ENCODE peak calls at places on chromosomes 11 and 22, in eight cellular contexts. N is transverse colon, X is tibial artery, M is AG04449, I is colonic mucosa, D is astrocyte, K is fibroblast of the aortic adventitia, S is cardiac fibroblast. W is an unnamed sample.

GRCh38 chr11:22539851-22540376 is 85.7 kb downstream of the FANCF start:
- DNase-seq in K (peak), N (no peak), M (no peak), D (peak), X (no peak), I (no peak), S (peak), W (no peak)

GRCh38 chr11:57429946-57430345 is 3.0 kb upstream of the SLC43A3 start:
- DNase-seq in N (no peak), K (no peak), S (no peak), M (no peak), I (no peak), X (no peak), D (no peak), W (no peak)

GRCh38 chr22:20244250-20244648 is 23.9 kb downstream of the RTN4R start:
- DNase-seq in N (no peak), X (no peak), D (no peak), M (no peak), I (no peak), K (no peak), S (no peak), W (no peak)

GRCh38 chr11:115869780-115870431 is 365.7 kb upstream of the CADM1 start:
- DNase-seq in I (no peak), X (no peak), S (peak), N (peak), D (no peak), M (no peak), K (no peak), W (no peak)

GRCh38 chr22:25437414-25438160 is 126.9 kb upstream of the GRK3 start:
- DNase-seq in X (no peak), S (no peak), D (no peak), K (no peak), I (no peak), M (no peak), N (no peak), W (no peak)

GRCh38 chr11:22449441-22449840 is 111.3 kb downstream of the SLC17A6 start:
- DNase-seq in N (no peak), D (peak), K (peak), M (no peak), S (no peak), X (no peak), I (no peak), W (no peak)

GRCh38 chr22:17130199-17130598 is 9.0 kb upstream of the TMEM121B start:
- DNase-seq in M (no peak), I (no peak), N (no peak), S (no peak), X (no peak), D (peak), K (no peak), W (no peak)

GRCh38 chr22:49015993-49016908 is 811.4 kb downstream of the BRD1 start:
- DNase-seq in X (peak), I (no peak), S (no peak), K (no peak), M (no peak), N (no peak), D (no peak), W (no peak)

GRCh38 chr11:71474141-71474770 is 21.3 kb downstream of the NADSYN1 start:
- DNase-seq in N (no peak), X (no peak), K (no peak), I (no peak), D (no peak), M (no peak), S (no peak), W (no peak)

GRCh38 chr11:67303989-67304411 is 670 bp downstream of the SSH3 start:
- DNase-seq in I (peak), N (peak), S (peak), K (no peak), M (no peak), X (peak), D (no peak), W (no peak)

GRCh38 chr11:12090061-12090572 is 20.3 kb upstream of the MICAL2 start:
- DNase-seq in D (peak), S (peak), I (peak), K (peak), M (no peak), N (no peak), X (peak), W (no peak)

GRCh38 chr11:574632-575323 is 1.5 kb upstream of the PHRF1 start:
- DNase-seq in S (peak), N (no peak), M (no peak), I (no peak), X (no peak), D (no peak), K (no peak), W (no peak)

GRCh38 chr22:19429950-19430889 is 1.3 kb downstream of the HIRA start:
- DNase-seq in I (peak), N (peak), S (peak), M (no peak), D (peak), K (peak), X (no peak), W (no peak)

GRCh38 chr22:47138898-47139789 is 376.7 kb downstream of the TBC1D22A start:
- DNase-seq in X (no peak), S (no peak), M (no peak), K (peak), D (no peak), N (no peak), I (no peak), W (no peak)

GRCh38 chr11:8722809-8723208 is 40.2 kb downstream of the RPL27A start:
- DNase-seq in S (no peak), K (no peak), M (no peak), I (no peak), N (no peak), D (no peak), X (no peak), W (no peak)

GRCh38 chr11:99260696-99261095 is 239.9 kb downstream of the CNTN5 start:
- DNase-seq in I (no peak), D (peak), X (no peak), K (no peak), S (no peak), M (no peak), N (no peak), W (no peak)

GRCh38 chr11:96154802-96155520 is 188.0 kb downstream of the MAML2 start:
- DNase-seq in S (peak), N (no peak), M (no peak), X (peak), I (no peak), K (peak), D (peak), W (no peak)

GRCh38 chr11:12185914-12186313 is 75.5 kb downstream of the MICAL2 start:
- DNase-seq in S (peak), M (no peak), N (no peak), I (no peak), K (no peak), X (peak), D (peak), W (no peak)

GRCh38 chr11:74671520-74672196 is 59.6 kb downstream of the CHRDL2 start:
- DNase-seq in K (peak), N (no peak), D (peak), S (peak), I (peak), X (peak), M (peak), W (no peak)

GRCh38 chr22:38638734-38639133 is 17.5 kb downstream of the FAM227A start:
- DNase-seq in D (peak), S (peak), X (no peak), I (no peak), M (no peak), N (no peak), K (no peak), W (no peak)

GRCh38 chr11:1478011-1478410 is 8.6 kb downstream of the MOB2 start:
- DNase-seq in I (no peak), X (peak), S (no peak), N (no peak), D (no peak), M (no peak), K (no peak), W (no peak)

GRCh38 chr11:72613977-72614376 is 60.2 kb downstream of the PDE2A start:
- DNase-seq in D (no peak), S (no peak), I (peak), K (no peak), N (peak), X (peak), M (no peak), W (no peak)

GRCh38 chr11:113481672-113482071 is 6.5 kb upstream of the DRD2 start:
- DNase-seq in N (no peak), D (no peak), K (no peak), X (no peak), I (no peak), S (no peak), M (no peak), W (no peak)

GRCh38 chr11:90197377-90197776 is 25.5 kb downstream of the CHORDC1 start:
- DNase-seq in D (no peak), S (no peak), N (no peak), I (no peak), X (no peak), K (no peak), M (no peak), W (no peak)

GRCh38 chr11:10920205-10920604 is 62.4 kb upstream of the ZBED5 start:
- DNase-seq in M (no peak), I (no peak), S (peak), N (no peak), X (no peak), K (peak), D (peak), W (no peak)

GRCh38 chr11:17564687-17565042 is 17.6 kb downstream of the OTOG start:
- DNase-seq in D (no peak), X (no peak), K (no peak), S (no peak), N (no peak), M (no peak), I (peak), W (no peak)

GRCh38 chr11:1751999-1752906 is 1.9 kb upstream of the IFITM10 start:
- DNase-seq in M (no peak), N (peak), K (no peak), D (no peak), X (no peak), I (no peak), S (no peak), W (no peak)

GRCh38 chr11:1436468-1437030 is 46.8 kb downstream of the BRSK2 start:
- DNase-seq in D (no peak), N (no peak), X (no peak), I (no peak), M (no peak), K (no peak), S (no peak), W (no peak)

DNA sequence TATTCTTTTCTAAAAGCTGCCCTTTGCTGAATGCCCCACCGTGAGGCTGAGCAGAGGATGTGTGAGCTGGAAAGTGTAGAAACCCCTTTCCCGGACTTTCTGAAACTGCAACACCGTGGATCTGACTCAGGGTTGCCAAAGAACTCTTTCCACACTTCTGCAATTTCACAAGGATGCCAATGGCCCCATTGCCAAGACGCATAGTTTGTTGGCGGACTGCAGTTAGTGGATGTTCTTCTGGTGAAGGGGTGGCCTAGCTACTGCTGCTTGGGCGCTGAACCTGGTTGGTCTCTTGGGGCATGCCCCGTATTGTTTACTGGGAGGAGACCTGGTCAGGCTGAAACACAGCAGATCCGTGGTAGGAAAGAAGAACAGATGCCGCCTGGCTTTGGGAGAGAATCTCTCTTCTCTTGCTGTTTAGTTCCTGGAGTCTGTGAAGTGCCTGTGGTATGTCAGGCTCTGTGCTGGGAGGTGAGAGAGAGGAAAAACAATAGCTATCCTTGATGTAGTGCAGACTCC is 26.7 kb downstream of the CD82 start:
- DNase-seq in X (peak), S (peak), K (peak), I (no peak), D (no peak), N (peak), M (no peak), W (no peak)
- TF ChIP-seq CTCF in X (peak), S (no peak), K (no peak), I (no peak), D (no peak), N (no peak), M (no peak), W (no peak)

GRCh38 chr22:26658161-26658560 is 773 bp downstream of the MIAT start:
- DNase-seq in I (no peak), K (no peak), X (no peak), M (no peak), D (no peak), N (no peak), S (no peak), W (no peak)
- H3K4me3 ChIP-seq in I (peak), K (peak), X (no peak), M (peak), D (peak), N (no peak), S (peak), W (peak)

DNA sequence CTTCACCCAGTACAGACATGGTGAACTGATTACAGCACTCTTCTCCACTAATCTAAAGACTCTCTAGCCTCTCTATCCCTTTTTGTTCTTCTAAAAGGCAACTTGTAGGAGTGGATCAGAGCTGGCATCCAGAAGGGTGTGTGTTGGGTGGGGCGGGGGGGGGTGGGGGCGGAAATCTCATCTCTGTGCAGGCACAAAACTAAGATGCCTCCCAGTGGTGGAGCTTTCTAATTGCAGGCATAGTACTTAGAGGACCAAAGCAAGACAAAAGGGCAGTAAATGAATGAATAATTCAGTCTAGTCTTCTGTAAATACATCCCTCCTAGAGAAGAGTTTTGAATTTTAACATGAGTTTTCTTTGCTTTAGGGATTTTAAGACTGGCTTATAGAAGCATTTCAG is 11.4 kb upstream of the EMID1 start:
- DNase-seq in K (no peak), M (no peak), D (no peak), S (no peak), X (no peak), N (no peak), I (no peak), W (no peak)
- TF ChIP-seq CTCF in K (no peak), M (no peak), D (no peak), S (no peak), X (no peak), N (no peak), I (no peak), W (peak)

DNA sequence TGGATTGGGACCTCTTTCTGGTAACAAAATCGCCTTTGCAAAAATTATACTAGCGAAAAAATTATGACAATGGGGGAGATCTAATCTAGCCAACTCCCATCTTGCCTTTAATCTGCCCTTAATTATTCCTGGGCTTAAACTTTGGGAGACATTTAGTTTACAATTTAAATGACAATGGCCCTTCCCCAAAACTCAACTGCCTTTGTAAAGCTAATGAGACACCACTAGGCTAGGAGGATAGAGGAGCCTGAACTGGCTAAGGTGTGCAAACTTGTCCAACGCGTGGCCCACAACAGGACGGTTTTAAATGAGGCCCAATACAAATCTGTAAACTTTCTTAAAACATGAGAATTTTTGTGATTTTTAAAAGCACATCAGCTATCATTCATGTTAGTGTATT is 67.3 kb downstream of the RSF1 start:
- DNase-seq in S (no peak), M (no peak), D (no peak), K (no peak), I (no peak), N (no peak), X (no peak), W (no peak)
- H3K4me3 ChIP-seq in S (no peak), M (no peak), D (no peak), K (no peak), I (no peak), N (no peak), X (no peak), W (no peak)

W was measured in epithelial cell of proximal tubule.